ENCODE peak calls at places on chromosomes 1 and 21, in seven cellular contexts. One of them, this sample, is unnamed.

GRCh38 chr1:219066631-219067349 is 106.9 kb upstream of the LYPLAL1 start:
- DNase-seq in H1: no peak
- DNase-seq in K562: no peak
- DNase-seq in SK-N-SH: peak
- DNase-seq in HCT116: peak
- DNase-seq in HepG2: no peak
- DNase-seq in GM12878: no peak
- DNase-seq in this sample: peak

GRCh38 chr21:33478182-33478581 is 1.6 kb downstream of the TMEM50B start:
- DNase-seq in H1: no peak
- DNase-seq in K562: no peak
- DNase-seq in SK-N-SH: no peak
- DNase-seq in HCT116: no peak
- DNase-seq in HepG2: no peak
- DNase-seq in GM12878: no peak
- DNase-seq in this sample: no peak

GRCh38 chr1:45669859-45670655 is 16.3 kb downstream of the GPBP1L1 start:
- DNase-seq in H1: no peak
- DNase-seq in K562: no peak
- DNase-seq in SK-N-SH: no peak
- DNase-seq in HCT116: no peak
- DNase-seq in HepG2: no peak
- DNase-seq in GM12878: no peak
- DNase-seq in this sample: no peak

GRCh38 chr1:31054349-31054748 is 11.2 kb downstream of the PUM1 start:
- DNase-seq in H1: no peak
- DNase-seq in K562: no peak
- DNase-seq in SK-N-SH: no peak
- DNase-seq in HCT116: no peak
- DNase-seq in HepG2: no peak
- DNase-seq in GM12878: no peak
- DNase-seq in this sample: no peak

GRCh38 chr1:66764994-66765578 is 12.8 kb downstream of the DYNLT5 start:
- DNase-seq in H1: no peak
- DNase-seq in K562: peak
- DNase-seq in SK-N-SH: peak
- DNase-seq in HCT116: peak
- DNase-seq in HepG2: peak
- DNase-seq in GM12878: no peak
- DNase-seq in this sample: no peak

GRCh38 chr21:45168522-45168921 is 94.1 kb downstream of the ADARB1 start:
- DNase-seq in H1: no peak
- DNase-seq in K562: no peak
- DNase-seq in SK-N-SH: no peak
- DNase-seq in HCT116: no peak
- DNase-seq in HepG2: no peak
- DNase-seq in GM12878: no peak
- DNase-seq in this sample: no peak

GRCh38 chr1:72845342-72845741 is 563.0 kb upstream of the NEGR1 start:
- DNase-seq in H1: no peak
- DNase-seq in K562: no peak
- DNase-seq in SK-N-SH: no peak
- DNase-seq in HCT116: no peak
- DNase-seq in HepG2: peak
- DNase-seq in GM12878: no peak
- DNase-seq in this sample: peak

GRCh38 chr1:93827128-93827527 is 51.9 kb downstream of the DNTTIP2 start:
- DNase-seq in H1: no peak
- DNase-seq in K562: no peak
- DNase-seq in SK-N-SH: peak
- DNase-seq in HCT116: no peak
- DNase-seq in HepG2: no peak
- DNase-seq in GM12878: no peak
- DNase-seq in this sample: no peak

GRCh38 chr21:28336299-28336698 is 656.4 kb downstream of the LTN1 start:
- DNase-seq in H1: no peak
- DNase-seq in K562: no peak
- DNase-seq in SK-N-SH: peak
- DNase-seq in HCT116: no peak
- DNase-seq in HepG2: peak
- DNase-seq in GM12878: no peak
- DNase-seq in this sample: no peak

GRCh38 chr1:16724718-16725438 is 15.4 kb upstream of the RNU1-4 start:
- DNase-seq in H1: no peak
- DNase-seq in K562: peak
- DNase-seq in SK-N-SH: peak
- DNase-seq in HCT116: no peak
- DNase-seq in HepG2: no peak
- DNase-seq in GM12878: no peak
- DNase-seq in this sample: no peak

GRCh38 chr1:113804421-113805255 is 7.6 kb downstream of the RSBN1 start:
- DNase-seq in H1: no peak
- DNase-seq in K562: peak
- DNase-seq in SK-N-SH: peak
- DNase-seq in HCT116: peak
- DNase-seq in HepG2: peak
- DNase-seq in GM12878: no peak
- DNase-seq in this sample: no peak

GRCh38 chr1:48947761-48948537 is 171.3 kb upstream of the BEND5 start:
- DNase-seq in H1: no peak
- DNase-seq in K562: no peak
- DNase-seq in SK-N-SH: peak
- DNase-seq in HCT116: no peak
- DNase-seq in HepG2: no peak
- DNase-seq in GM12878: no peak
- DNase-seq in this sample: no peak
- TF ChIP-seq JUND in H1: no peak
- TF ChIP-seq JUND in K562: no peak
- TF ChIP-seq JUND in SK-N-SH: no peak
- TF ChIP-seq JUND in HCT116: no peak
- TF ChIP-seq JUND in HepG2: no peak
- TF ChIP-seq JUND in GM12878: no peak
- TF ChIP-seq JUND in this sample: no peak

GRCh38 chr1:205455581-205456382 is at the start of gene BLACAT1:
- DNase-seq in H1: no peak
- DNase-seq in K562: no peak
- DNase-seq in SK-N-SH: no peak
- DNase-seq in HCT116: no peak
- DNase-seq in HepG2: no peak
- DNase-seq in GM12878: no peak
- DNase-seq in this sample: no peak

GRCh38 chr1:205458777-205459566 is 3.1 kb upstream of the BLACAT1 start:
- DNase-seq in H1: no peak
- DNase-seq in K562: peak
- DNase-seq in SK-N-SH: no peak
- DNase-seq in HCT116: no peak
- DNase-seq in HepG2: peak
- DNase-seq in GM12878: no peak
- DNase-seq in this sample: peak

GRCh38 chr1:205456868-205457724 is 1.3 kb upstream of the BLACAT1 start:
- DNase-seq in H1: no peak
- DNase-seq in K562: peak
- DNase-seq in SK-N-SH: peak
- DNase-seq in HCT116: no peak
- DNase-seq in HepG2: no peak
- DNase-seq in GM12878: no peak
- DNase-seq in this sample: peak

GRCh38 chr1:205454903-205455335 is 926 bp downstream of the BLACAT1 start:
- DNase-seq in H1: no peak
- DNase-seq in K562: no peak
- DNase-seq in SK-N-SH: no peak
- DNase-seq in HCT116: no peak
- DNase-seq in HepG2: no peak
- DNase-seq in GM12878: no peak
- DNase-seq in this sample: no peak

GRCh38 chr1:205456383-205456867 is 580 bp upstream of the BLACAT1 start:
- DNase-seq in H1: no peak
- DNase-seq in K562: no peak
- DNase-seq in SK-N-SH: peak
- DNase-seq in HCT116: no peak
- DNase-seq in HepG2: no peak
- DNase-seq in GM12878: no peak
- DNase-seq in this sample: no peak
- TF ChIP-seq JUND in H1: no peak
- TF ChIP-seq JUND in K562: no peak
- TF ChIP-seq JUND in SK-N-SH: no peak
- TF ChIP-seq JUND in HCT116: no peak
- TF ChIP-seq JUND in HepG2: no peak
- TF ChIP-seq JUND in GM12878: no peak
- TF ChIP-seq JUND in this sample: no peak

GRCh38 chr1:208276757-208277435 is 32.7 kb upstream of the PLXNA2 start:
- DNase-seq in H1: no peak
- DNase-seq in K562: no peak
- DNase-seq in SK-N-SH: no peak
- DNase-seq in HCT116: no peak
- DNase-seq in HepG2: no peak
- DNase-seq in GM12878: no peak
- DNase-seq in this sample: no peak

GRCh38 chr1:208272311-208272710 is 28.1 kb upstream of the PLXNA2 start:
- DNase-seq in H1: no peak
- DNase-seq in K562: no peak
- DNase-seq in SK-N-SH: no peak
- DNase-seq in HCT116: no peak
- DNase-seq in HepG2: no peak
- DNase-seq in GM12878: no peak
- DNase-seq in this sample: no peak

GRCh38 chr1:208270679-208271111 is 26.5 kb upstream of the PLXNA2 start:
- DNase-seq in H1: no peak
- DNase-seq in K562: no peak
- DNase-seq in SK-N-SH: no peak
- DNase-seq in HCT116: no peak
- DNase-seq in HepG2: no peak
- DNase-seq in GM12878: no peak
- DNase-seq in this sample: no peak

GRCh38 chr1:208272713-208273112 is 28.5 kb upstream of the PLXNA2 start:
- DNase-seq in H1: no peak
- DNase-seq in K562: no peak
- DNase-seq in SK-N-SH: peak
- DNase-seq in HCT116: no peak
- DNase-seq in HepG2: no peak
- DNase-seq in GM12878: no peak
- DNase-seq in this sample: no peak

GRCh38 chr1:208273386-208274021 is 29.3 kb upstream of the PLXNA2 start:
- DNase-seq in H1: no peak
- DNase-seq in K562: no peak
- DNase-seq in SK-N-SH: no peak
- DNase-seq in HCT116: no peak
- DNase-seq in HepG2: no peak
- DNase-seq in GM12878: no peak
- DNase-seq in this sample: no peak
- TF ChIP-seq JUND in H1: no peak
- TF ChIP-seq JUND in K562: no peak
- TF ChIP-seq JUND in SK-N-SH: no peak
- TF ChIP-seq JUND in HCT116: no peak
- TF ChIP-seq JUND in HepG2: no peak
- TF ChIP-seq JUND in GM12878: no peak
- TF ChIP-seq JUND in this sample: no peak

GRCh38 chr1:86205741-86206140 is 49.2 kb upstream of the COL24A1 start:
- DNase-seq in H1: no peak
- DNase-seq in K562: no peak
- DNase-seq in SK-N-SH: no peak
- DNase-seq in HCT116: no peak
- DNase-seq in HepG2: no peak
- DNase-seq in GM12878: no peak
- DNase-seq in this sample: no peak

GRCh38 chr1:86202552-86203340 is 46.2 kb upstream of the COL24A1 start:
- DNase-seq in H1: no peak
- DNase-seq in K562: no peak
- DNase-seq in SK-N-SH: no peak
- DNase-seq in HCT116: no peak
- DNase-seq in HepG2: no peak
- DNase-seq in GM12878: no peak
- DNase-seq in this sample: no peak

GRCh38 chr1:86207323-86207722 is 50.8 kb upstream of the COL24A1 start:
- DNase-seq in H1: no peak
- DNase-seq in K562: no peak
- DNase-seq in SK-N-SH: no peak
- DNase-seq in HCT116: no peak
- DNase-seq in HepG2: no peak
- DNase-seq in GM12878: no peak
- DNase-seq in this sample: no peak
- TF ChIP-seq JUND in H1: no peak
- TF ChIP-seq JUND in K562: no peak
- TF ChIP-seq JUND in SK-N-SH: no peak
- TF ChIP-seq JUND in HCT116: no peak
- TF ChIP-seq JUND in HepG2: no peak
- TF ChIP-seq JUND in GM12878: no peak
- TF ChIP-seq JUND in this sample: no peak

GRCh38 chr1:65065535-65066378 is 82.2 kb upstream of the AK4 start:
- DNase-seq in H1: no peak
- DNase-seq in K562: peak
- DNase-seq in SK-N-SH: peak
- DNase-seq in HCT116: no peak
- DNase-seq in HepG2: no peak
- DNase-seq in GM12878: no peak
- DNase-seq in this sample: peak
- TF ChIP-seq JUND in H1: no peak
- TF ChIP-seq JUND in K562: no peak
- TF ChIP-seq JUND in SK-N-SH: no peak
- TF ChIP-seq JUND in HCT116: no peak
- TF ChIP-seq JUND in HepG2: no peak
- TF ChIP-seq JUND in GM12878: no peak
- TF ChIP-seq JUND in this sample: no peak

DNA sequence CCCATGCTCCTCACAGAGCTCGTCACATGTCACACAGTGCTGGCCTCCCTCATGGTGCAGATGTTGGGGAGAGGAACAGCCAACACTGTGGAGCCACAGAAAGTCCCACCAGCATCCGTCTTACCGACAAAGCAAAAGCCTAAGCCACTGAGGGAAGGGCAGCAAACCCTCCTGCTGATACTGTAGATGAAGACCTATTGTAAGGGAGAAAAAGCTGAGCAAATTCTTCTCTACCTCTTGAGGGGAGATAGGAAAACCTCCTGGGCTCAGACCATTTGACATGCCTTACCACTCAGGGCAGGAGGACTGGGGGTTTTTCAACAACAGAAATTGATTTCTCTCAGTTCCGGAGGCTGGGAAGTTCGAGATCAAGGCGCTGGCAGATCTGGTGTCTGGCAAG is 95.9 kb downstream of the WDR64 start:
- DNase-seq in H1: no peak
- DNase-seq in K562: no peak
- DNase-seq in SK-N-SH: no peak
- DNase-seq in HCT116: no peak
- DNase-seq in HepG2: no peak
- DNase-seq in GM12878: no peak
- DNase-seq in this sample: no peak
- TF ChIP-seq JUND in H1: no peak
- TF ChIP-seq JUND in K562: no peak
- TF ChIP-seq JUND in SK-N-SH: no peak
- TF ChIP-seq JUND in HCT116: no peak
- TF ChIP-seq JUND in HepG2: no peak
- TF ChIP-seq JUND in GM12878: no peak
- TF ChIP-seq JUND in this sample: no peak

This sample was measured in T47D.